ENCODE peak calls at places on chromosomes 12 and 14, in four cellular contexts. K is GM12878, V is H1, J is HepG2. F is an unnamed sample.

GRCh38 chr12:18120899-18121298 is 30.9 kb upstream of the RERGL start:
- DNase-seq in J (no peak), K (no peak), V (no peak), F (no peak)

GRCh38 chr12:45575823-45576448 is 153.6 kb upstream of the ARID2 start:
- DNase-seq in K (peak; percentile 31), J (no peak), V (no peak), F (no peak)

GRCh38 chr12:93127107-93127560 is 198.0 kb upstream of the EEA1 start:
- DNase-seq in V (no peak), K (no peak), J (no peak), F (no peak)

GRCh38 chr12:77591959-77592358 is 238.7 kb upstream of the NAV3 start:
- DNase-seq in J (no peak), V (no peak), K (no peak), F (no peak)

GRCh38 chr14:24695265-24696241 is 61.6 kb upstream of the GZMB start:
- DNase-seq in J (no peak), V (no peak), K (peak; percentile 66), F (no peak)

GRCh38 chr14:24379907-24380746 is 12.1 kb downstream of the NFATC4 start:
- DNase-seq in V (no peak), J (no peak), K (no peak), F (no peak)

GRCh38 chr12:68097386-68097785 is 62.2 kb downstream of the IFNG start:
- DNase-seq in K (no peak), J (no peak), V (no peak), F (no peak)

GRCh38 chr14:94050231-94050880 is 24.2 kb downstream of the OTUB2 start:
- DNase-seq in K (no peak), J (no peak), V (peak; percentile 22), F (no peak)

GRCh38 chr14:54857830-54858269 is 44.8 kb downstream of the GCH1 start:
- DNase-seq in V (no peak), J (no peak), K (peak; percentile 45), F (no peak)

GRCh38 chr12:122951406-122951805 is 14.9 kb downstream of the ABCB9 start:
- DNase-seq in K (no peak), J (peak; percentile 38), V (no peak), F (peak; percentile 37)

GRCh38 chr12:25495336-25496097 is 57.6 kb downstream of the LMNTD1 start:
- DNase-seq in J (peak; percentile 41), V (no peak), K (no peak), F (no peak)

GRCh38 chr12:68482660-68483059 is 128.0 kb upstream of the RAP1B start:
- DNase-seq in K (peak; percentile 89), J (no peak), V (no peak), F (no peak)

GRCh38 chr12:80241576-80242273 is 142.4 kb downstream of the OTOGL start:
- DNase-seq in K (no peak), V (no peak), J (no peak), F (no peak)

DNA sequence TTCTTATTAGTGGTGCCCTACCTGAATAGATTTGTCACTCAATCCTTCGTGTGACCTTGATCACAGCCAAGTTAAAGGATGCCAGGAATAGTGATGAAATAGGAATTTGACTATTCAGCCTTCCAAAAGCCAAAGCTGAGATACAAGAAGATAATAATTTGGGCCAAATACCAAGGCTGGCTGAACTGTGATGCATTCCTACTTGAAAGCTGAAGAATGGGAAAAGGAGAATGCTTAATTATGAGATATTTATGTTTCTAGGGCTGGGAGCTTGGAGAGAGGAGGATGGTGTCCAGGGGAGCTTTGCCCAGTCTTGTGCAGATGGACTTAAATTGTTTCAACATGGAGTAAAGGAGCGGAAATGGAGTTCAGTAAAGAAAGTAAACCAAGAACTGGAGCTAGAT is 5.2 kb downstream of the RNASE7 start:
- DNase-seq in J (no peak), K (no peak), V (no peak), F (no peak)
- TF ChIP-seq MAX in J (no peak), K (no peak), V (no peak), F (no peak)

GRCh38 chr12:7501031-7501585 is 2.5 kb downstream of the CD163 start:
- DNase-seq in K (no peak), J (no peak), V (no peak), F (no peak)
- TF ChIP-seq SRF in K (no peak), J (no peak), V (no peak), F (no peak)

DNA sequence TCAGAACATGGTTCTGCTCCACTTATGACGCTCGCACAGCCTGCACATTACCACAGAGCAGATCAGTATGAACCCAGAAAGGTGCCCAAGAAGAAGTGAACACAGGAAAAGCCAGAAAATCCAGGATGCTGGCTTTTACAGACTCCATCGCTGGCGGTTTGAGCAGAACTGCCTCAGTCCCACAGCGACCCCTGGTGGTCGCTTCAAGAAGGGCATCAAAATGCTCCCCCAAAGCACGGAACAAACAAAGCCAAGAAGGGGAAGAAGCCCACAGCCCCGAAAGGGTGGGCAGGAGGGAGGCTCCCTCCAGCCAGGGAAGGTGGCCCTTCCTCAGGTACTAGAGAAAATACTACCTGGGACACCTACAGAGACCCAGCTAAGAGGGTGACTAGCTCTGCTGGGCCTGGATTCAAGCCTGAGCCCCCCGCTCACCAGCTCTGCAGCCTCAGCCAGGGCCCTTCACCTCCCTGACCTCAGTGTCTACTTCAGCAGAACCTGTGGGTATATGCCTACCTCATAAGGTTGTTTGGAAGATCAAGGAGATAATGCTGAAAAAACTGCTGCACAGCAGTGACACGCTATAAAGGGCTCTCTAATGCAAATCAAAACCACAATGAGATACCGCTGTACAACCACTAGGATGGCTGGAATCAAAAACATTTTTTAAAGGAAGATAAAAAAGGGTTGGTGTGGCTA is 98.1 kb downstream of the NCOR2 start:
- DNase-seq in K (no peak), V (peak; percentile 81), J (no peak), F (no peak)
- TF ChIP-seq CTCF in K (peak; percentile 60), V (peak; percentile 70), J (peak; percentile 59), F (peak; percentile 76)

DNA sequence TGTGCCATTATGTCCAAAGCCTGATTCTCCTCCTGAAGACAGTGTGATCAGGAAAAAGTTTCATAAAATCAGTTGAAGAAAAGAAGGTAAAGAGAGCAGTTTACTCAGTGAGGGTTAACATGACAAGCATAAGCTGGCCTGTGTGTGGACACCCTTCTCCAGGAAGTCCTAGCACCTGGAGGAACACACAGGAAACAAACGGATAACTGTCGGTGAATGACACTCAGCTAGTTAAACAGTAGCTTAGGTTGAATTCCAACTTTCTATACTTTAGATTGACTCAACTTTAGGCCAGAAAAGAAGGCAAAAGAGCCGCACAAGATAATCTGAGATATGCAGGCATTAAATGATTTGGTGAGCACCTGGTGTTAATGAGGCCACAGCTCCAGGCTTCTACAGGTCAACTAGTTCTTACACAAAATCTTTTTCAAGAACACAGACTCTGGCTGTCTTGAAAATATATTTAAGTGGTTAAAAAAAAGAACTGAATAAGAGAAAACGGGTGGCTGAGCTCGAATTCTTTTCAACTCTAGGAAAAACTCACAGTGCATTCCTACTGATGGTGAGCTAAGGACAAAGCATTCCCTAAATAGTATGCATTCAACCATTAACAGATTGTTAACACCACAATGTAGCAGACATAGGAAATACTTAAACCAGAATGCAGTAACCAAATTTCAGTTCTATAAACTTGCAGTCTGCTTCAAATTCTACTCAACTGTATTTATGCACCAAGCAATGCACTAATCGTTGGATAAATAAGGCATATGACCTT is 56.9 kb upstream of the TSPAN8 start:
- DNase-seq in J (peak; percentile 18), V (no peak), K (no peak), F (no peak)
- TF ChIP-seq MAX in J (no peak), V (no peak), K (no peak), F (no peak)

GRCh38 chr14:47439953-47440352 is 235.5 kb downstream of the MDGA2 start:
- DNase-seq in V (no peak), K (no peak), J (no peak), F (no peak)

GRCh38 chr14:47447076-47447475 is 228.3 kb downstream of the MDGA2 start:
- DNase-seq in K (no peak), V (no peak), J (no peak), F (no peak)

GRCh38 chr14:47438650-47439140 is 236.7 kb downstream of the MDGA2 start:
- DNase-seq in K (no peak), V (no peak), J (no peak), F (no peak)

DNA sequence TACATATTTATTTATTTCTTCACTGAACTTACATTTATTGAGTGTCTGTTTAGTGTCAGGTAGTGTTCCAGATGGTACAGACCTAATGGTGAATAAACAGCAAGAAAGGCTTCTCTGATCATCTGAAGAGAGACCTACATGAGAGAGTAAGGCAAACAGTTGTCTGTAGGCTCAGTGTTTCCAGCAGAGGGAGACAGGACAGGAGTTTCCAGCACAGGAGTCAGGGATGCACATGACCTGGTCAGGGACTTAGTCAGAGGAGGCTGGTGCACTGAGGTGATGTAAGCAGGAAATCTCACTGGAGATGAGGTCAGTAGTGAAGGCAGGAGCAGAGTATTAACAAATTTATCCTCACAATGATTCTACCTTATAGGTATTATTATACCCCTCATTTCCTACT is 233.2 kb downstream of the MDGA2 start:
- DNase-seq in V (no peak), J (peak; percentile 35), K (no peak), F (peak; percentile 37)
- TF ChIP-seq SRF in V (no peak), J (no peak), K (no peak), F (no peak)

DNA sequence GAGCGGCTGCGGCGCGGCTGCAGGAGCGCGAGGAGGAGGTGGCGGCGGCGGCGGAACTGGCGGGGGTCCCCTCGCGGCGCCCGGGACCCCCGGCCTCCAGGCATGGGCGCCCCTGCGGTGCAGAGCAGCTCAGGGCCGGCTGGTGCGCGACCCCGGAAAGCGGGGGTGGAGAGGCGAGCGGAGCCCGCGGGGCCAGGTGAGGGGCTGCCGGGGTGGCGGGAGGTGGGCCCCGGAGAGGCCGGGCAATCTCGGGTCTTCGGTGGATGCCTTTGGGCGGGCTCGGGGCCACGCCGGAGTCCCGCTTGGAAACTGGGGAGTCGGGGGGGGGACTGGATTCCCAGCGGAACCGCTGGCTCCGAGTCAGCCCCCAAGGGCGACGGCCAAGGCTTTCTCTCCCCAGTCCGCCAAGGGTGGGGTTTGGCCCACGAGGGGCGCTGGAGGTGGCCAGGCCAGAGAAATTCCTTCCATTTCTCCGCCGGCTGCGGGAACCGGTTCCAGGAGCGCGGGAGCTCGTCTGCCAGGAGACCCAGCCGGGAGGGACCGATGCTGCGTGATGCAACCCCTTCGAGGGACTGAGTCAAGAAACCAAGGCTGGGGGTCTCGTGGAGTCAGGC is 13.9 kb upstream of the NR4A1 start:
- DNase-seq in V (peak; percentile 75), J (no peak), K (no peak), F (no peak)
- TF ChIP-seq CTCF in V (no peak), J (peak; percentile 23), K (no peak), F (no peak)

DNA sequence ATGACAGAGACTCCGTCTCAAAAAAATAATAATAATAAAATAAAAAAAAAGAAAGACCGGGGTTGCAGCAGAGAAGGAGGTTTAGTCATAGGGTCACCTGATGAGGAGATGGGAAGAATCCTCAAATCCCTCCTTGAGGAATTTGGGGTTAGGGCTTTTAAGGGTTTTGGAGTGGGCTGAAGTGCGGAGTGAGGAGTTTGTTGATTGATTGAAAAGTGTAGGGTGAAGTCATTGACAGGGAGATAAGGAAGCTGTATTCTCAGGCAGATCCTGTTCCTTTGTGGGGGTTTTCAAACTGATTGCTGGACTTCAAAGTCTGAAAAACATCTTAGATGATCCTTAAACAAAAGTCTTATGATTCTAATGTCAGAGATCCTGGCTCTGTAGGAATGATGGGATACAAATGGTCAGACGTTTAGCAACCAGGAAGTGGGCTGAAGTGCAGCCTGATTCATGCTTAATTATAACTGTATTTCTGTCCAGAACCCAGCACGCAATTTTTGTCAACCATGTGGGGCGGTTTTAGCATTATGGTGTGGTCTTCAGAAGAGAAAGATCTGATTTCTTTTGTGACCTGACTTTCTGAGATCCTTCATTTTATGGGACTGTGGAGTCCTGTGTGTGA is 16.0 kb downstream of the FNTB start:
- DNase-seq in J (no peak), V (no peak), K (no peak), F (no peak)
- TF ChIP-seq MAX in J (no peak), V (no peak), K (no peak), F (no peak)